ENCODE peak calls at places on chromosome 9, in five cellular contexts. R is A172, U is astrocyte, V is SJSA1, H is NAMALWA. Q is an unnamed sample.

GRCh38 chr9:137063311-137064026 is 6.9 kb downstream of the SAPCD2 start:
- DNase-seq in R (no peak), H (no peak), U (no peak), V (no peak), Q (no peak)

GRCh38 chr9:34501889-34502425 is 20.8 kb downstream of the ENHO start:
- DNase-seq in H (no peak), R (peak; percentile 47), U (peak; percentile 81), V (peak; percentile 42), Q (peak; percentile 33)

GRCh38 chr9:81823672-81824554 is 104.3 kb upstream of the SPATA31D4 start:
- DNase-seq in H (no peak), U (peak; percentile 28), R (no peak), V (no peak), Q (no peak)

GRCh38 chr9:113516840-113517577 is 53.5 kb downstream of the RGS3 start:
- DNase-seq in H (peak; percentile 46), U (peak; percentile 14), R (peak; percentile 20), V (no peak), Q (peak; percentile 25)

GRCh38 chr9:132877818-132878694 is at the start of gene AK8:
- DNase-seq in V (peak; percentile 55), U (peak; percentile 47), R (peak; percentile 39), H (peak; percentile 76), Q (peak; percentile 69)

GRCh38 chr9:107368696-107369095 is 85.6 kb downstream of the RAD23B start:
- DNase-seq in R (no peak), V (no peak), U (no peak), H (no peak), Q (no peak)

GRCh38 chr9:34079181-34079580 is 30.5 kb upstream of the UBAP2 start:
- DNase-seq in H (no peak), R (peak; percentile 81), V (no peak), U (peak; percentile 49), Q (peak; percentile 79)

GRCh38 chr9:131875828-131876485 is 136.1 kb upstream of the RAPGEF1 start:
- DNase-seq in H (no peak), V (no peak), R (peak; percentile 68), U (peak; percentile 29), Q (peak; percentile 11)

GRCh38 chr9:70256123-70256551 is 2.6 kb upstream of the SMC5 start:
- DNase-seq in U (peak; percentile 89), R (peak; percentile 82), H (no peak), V (no peak), Q (peak; percentile 93)

GRCh38 chr9:36401179-36401740 is 1.2 kb upstream of the RNF38 start:
- DNase-seq in R (peak; percentile 47), H (no peak), V (no peak), U (peak; percentile 42), Q (peak; percentile 72)

GRCh38 chr9:119963798-119964372 is 594.6 kb upstream of the BRINP1 start:
- DNase-seq in V (peak; percentile 81), H (no peak), R (peak; percentile 90), U (peak; percentile 98), Q (peak; percentile 91)

GRCh38 chr9:116322521-116322920 is 168.9 kb downstream of the PAPPA start:
- DNase-seq in H (no peak), V (no peak), R (no peak), U (no peak), Q (peak; percentile 67)

GRCh38 chr9:83284766-83285165 is 221.8 kb upstream of the RASEF start:
- DNase-seq in R (no peak), V (no peak), U (no peak), H (no peak), Q (no peak)

GRCh38 chr9:70477146-70477745 is 62.8 kb upstream of the KLF9 start:
- DNase-seq in H (no peak), U (peak; percentile 55), V (no peak), R (peak; percentile 26), Q (peak; percentile 49)

GRCh38 chr9:137030528-137030927 is 1.4 kb downstream of the FUT7 start:
- DNase-seq in V (no peak), H (no peak), U (no peak), R (no peak), Q (no peak)

GRCh38 chr9:133437753-133438531 is 15.8 kb downstream of the ADAMTS13 start:
- DNase-seq in R (no peak), U (no peak), V (no peak), H (peak; percentile 48), Q (no peak)

GRCh38 chr9:133048595-133048994 is 13.2 kb upstream of the CEL start:
- DNase-seq in H (peak; percentile 57), V (no peak), R (no peak), U (no peak), Q (peak; percentile 29)

GRCh38 chr9:114288233-114289051 is 34.5 kb upstream of the ORM1 start:
- DNase-seq in V (peak; percentile 83), H (no peak), R (peak; percentile 82), U (peak; percentile 76), Q (peak; percentile 79)

GRCh38 chr9:108776920-108777650 is 78.7 kb downstream of the ACTL7B start:
- DNase-seq in H (no peak), V (no peak), R (peak; percentile 93), U (peak; percentile 85), Q (peak; percentile 84)

GRCh38 chr9:121369595-121370265 is at the start of gene STOM:
- DNase-seq in V (peak; percentile 75), H (peak; percentile 70), U (peak; percentile 58), R (peak; percentile 75), Q (peak; percentile 87)

GRCh38 chr9:70081120-70081495 is 37.5 kb downstream of the MAMDC2 start:
- DNase-seq in V (peak; percentile 59), U (peak; percentile 91), H (no peak), R (peak; percentile 68), Q (peak; percentile 82)